ENCODE peak calls at places on chromosomes 5 and 9, in four cellular contexts. U is HL-60, B is AG04450, F is colonic mucosa. Y is an unnamed sample.

GRCh38 chr9:130522233-130522808 is 57.1 kb upstream of the FUBP3 start:
- DNase-seq in U (no peak), B (no peak), F (no peak), Y (no peak)

GRCh38 chr9:115636596-115636995 is 517.0 kb upstream of the PAPPA start:
- DNase-seq in U (no peak), B (no peak), F (no peak), Y (no peak)

GRCh38 chr9:123360161-123361085 is 4.4 kb downstream of the CRB2 start:
- DNase-seq in U (no peak), B (no peak), F (peak; percentile 95), Y (no peak)

GRCh38 chr9:134176599-134176968 is 12.2 kb upstream of the RNU6ATAC start:
- DNase-seq in U (no peak), B (no peak), F (no peak), Y (no peak)

GRCh38 chr5:73445708-73446630 is 2.6 kb downstream of the FOXD1 start:
- DNase-seq in U (no peak), B (no peak), F (no peak), Y (no peak)

GRCh38 chr9:133362359-133363044 is 6.2 kb downstream of the SURF2 start:
- DNase-seq in U (no peak), B (no peak), F (no peak), Y (no peak)

GRCh38 chr9:21591221-21592062 is 109.3 kb upstream of the IFNE start:
- DNase-seq in U (peak; percentile 13), B (peak; percentile 91), F (no peak), Y (peak; percentile 26)

GRCh38 chr9:4301971-4302427 is 2.1 kb upstream of the GLIS3 start:
- DNase-seq in U (no peak), B (peak; percentile 81), F (peak; percentile 24), Y (no peak)

GRCh38 chr5:178086266-178086665 is 27.1 kb upstream of the N4BP3 start:
- DNase-seq in U (no peak), B (no peak), F (no peak), Y (no peak)

GRCh38 chr9:89356782-89357181 is 38.5 kb downstream of the SECISBP2 start:
- DNase-seq in U (no peak), B (no peak), F (no peak), Y (no peak)

GRCh38 chr9:90854637-90855036 is 53.0 kb downstream of the SYK start:
- DNase-seq in U (no peak), B (no peak), F (no peak), Y (no peak)

GRCh38 chr5:82163459-82164108 is 114.6 kb downstream of the RPS23 start:
- DNase-seq in U (no peak), B (no peak), F (no peak), Y (no peak)

GRCh38 chr9:125142560-125143376 is 560 bp downstream of the SCAI start:
- DNase-seq in U (no peak), B (no peak), F (peak; percentile 28), Y (no peak)

GRCh38 chr5:63094730-63095129 is 516.1 kb downstream of the LRRC70 start:
- DNase-seq in U (no peak), B (no peak), F (no peak), Y (no peak)

GRCh38 chr5:2259494-2260107 is 376.9 kb upstream of the IRX4 start:
- DNase-seq in U (no peak), B (no peak), F (no peak), Y (no peak)

GRCh38 chr5:55601209-55601618 is 66.5 kb upstream of the PLPP1 start:
- DNase-seq in U (no peak), B (no peak), F (peak; percentile 89), Y (peak; percentile 95)

GRCh38 chr9:109518621-109519335 is 20.7 kb upstream of the PTPN3 start:
- DNase-seq in U (no peak), B (no peak), F (no peak), Y (no peak)

GRCh38 chr5:168165977-168166376 is 125.5 kb upstream of the WWC1 start:
- DNase-seq in U (no peak), B (no peak), F (no peak), Y (no peak)

GRCh38 chr5:11894992-11895391 is 9.3 kb downstream of the CTNND2 start:
- DNase-seq in U (no peak), B (no peak), F (no peak), Y (no peak)

GRCh38 chr9:135910197-135910596 is 2.9 kb upstream of the CAMSAP1 start:
- DNase-seq in U (no peak), B (no peak), F (no peak), Y (no peak)

GRCh38 chr5:79436821-79437220 is 77.1 kb downstream of the HOMER1 start:
- DNase-seq in U (no peak), B (no peak), F (no peak), Y (no peak)

GRCh38 chr5:1118738-1119137 is 6.9 kb upstream of the SLC12A7 start:
- DNase-seq in U (no peak), B (no peak), F (peak; percentile 84), Y (peak; percentile 62)

GRCh38 chr5:157613385-157614245 is 38.0 kb upstream of the ADAM19 start:
- DNase-seq in U (no peak), B (no peak), F (no peak), Y (no peak)

GRCh38 chr9:93138171-93138764 is 4.2 kb upstream of the NINJ1 start:
- DNase-seq in U (no peak), B (no peak), F (no peak), Y (no peak)

GRCh38 chr9:119453980-119454379 is 84.7 kb upstream of the BRINP1 start:
- DNase-seq in U (no peak), B (no peak), F (no peak), Y (no peak)

GRCh38 chr5:110086658-110087388 is 397.1 kb downstream of the MAN2A1 start:
- DNase-seq in U (no peak), B (no peak), F (no peak), Y (peak; percentile 48)

GRCh38 chr5:103667068-103667467 is 104.5 kb upstream of the NUDT12 start:
- DNase-seq in U (no peak), B (no peak), F (no peak), Y (no peak)

GRCh38 chr5:87400305-87400899 is 12.3 kb downstream of the CCNH start:
- DNase-seq in U (no peak), B (no peak), F (no peak), Y (no peak)

GRCh38 chr5:17343675-17344074 is 126.2 kb downstream of the BASP1 start:
- DNase-seq in U (no peak), B (peak; percentile 65), F (no peak), Y (peak; percentile 9)

GRCh38 chr9:68991457-68991856 is 22.5 kb downstream of the PRKACG start:
- DNase-seq in U (no peak), B (no peak), F (no peak), Y (no peak)

GRCh38 chr5:147712024-147712423 is 70.5 kb downstream of the JAKMIP2 start:
- DNase-seq in U (no peak), B (no peak), F (peak; percentile 30), Y (no peak)

GRCh38 chr5:133753856-133754255 is 141.5 kb upstream of the FSTL4 start:
- DNase-seq in U (no peak), B (no peak), F (no peak), Y (peak; percentile 20)

GRCh38 chr5:7393921-7394799 is 1.8 kb upstream of the ADCY2 start:
- DNase-seq in U (no peak), B (no peak), F (no peak), Y (no peak)

GRCh38 chr5:32027093-32027716 is 146.9 kb downstream of the GOLPH3 start:
- DNase-seq in U (no peak), B (no peak), F (no peak), Y (no peak)

GRCh38 chr9:136353088-136353487 is 10.5 kb downstream of the DNLZ start:
- DNase-seq in U (no peak), B (no peak), F (no peak), Y (no peak)

GRCh38 chr5:94094793-94095441 is 353.5 kb upstream of the POU5F2 start:
- DNase-seq in U (no peak), B (no peak), F (no peak), Y (no peak)

GRCh38 chr5:33828611-33829286 is 63.0 kb downstream of the ADAMTS12 start:
- DNase-seq in U (no peak), B (no peak), F (no peak), Y (no peak)

GRCh38 chr5:40318378-40318777 is 361.3 kb upstream of the PTGER4 start:
- DNase-seq in U (no peak), B (no peak), F (no peak), Y (no peak)

GRCh38 chr5:146466521-146467349 is 19.6 kb downstream of the TCERG1 start:
- DNase-seq in U (no peak), B (no peak), F (no peak), Y (no peak)

GRCh38 chr9:94554078-94554438 is 825 bp upstream of the PCAT7 start:
- DNase-seq in U (no peak), B (no peak), F (peak; percentile 72), Y (no peak)

GRCh38 chr9:94553029-94553938 is 1.6 kb upstream of the PCAT7 start:
- DNase-seq in U (no peak), B (no peak), F (peak; percentile 73), Y (no peak)

GRCh38 chr9:94560237-94560636 is 5.4 kb downstream of the PCAT7 start:
- DNase-seq in U (no peak), B (no peak), F (no peak), Y (no peak)

DNA sequence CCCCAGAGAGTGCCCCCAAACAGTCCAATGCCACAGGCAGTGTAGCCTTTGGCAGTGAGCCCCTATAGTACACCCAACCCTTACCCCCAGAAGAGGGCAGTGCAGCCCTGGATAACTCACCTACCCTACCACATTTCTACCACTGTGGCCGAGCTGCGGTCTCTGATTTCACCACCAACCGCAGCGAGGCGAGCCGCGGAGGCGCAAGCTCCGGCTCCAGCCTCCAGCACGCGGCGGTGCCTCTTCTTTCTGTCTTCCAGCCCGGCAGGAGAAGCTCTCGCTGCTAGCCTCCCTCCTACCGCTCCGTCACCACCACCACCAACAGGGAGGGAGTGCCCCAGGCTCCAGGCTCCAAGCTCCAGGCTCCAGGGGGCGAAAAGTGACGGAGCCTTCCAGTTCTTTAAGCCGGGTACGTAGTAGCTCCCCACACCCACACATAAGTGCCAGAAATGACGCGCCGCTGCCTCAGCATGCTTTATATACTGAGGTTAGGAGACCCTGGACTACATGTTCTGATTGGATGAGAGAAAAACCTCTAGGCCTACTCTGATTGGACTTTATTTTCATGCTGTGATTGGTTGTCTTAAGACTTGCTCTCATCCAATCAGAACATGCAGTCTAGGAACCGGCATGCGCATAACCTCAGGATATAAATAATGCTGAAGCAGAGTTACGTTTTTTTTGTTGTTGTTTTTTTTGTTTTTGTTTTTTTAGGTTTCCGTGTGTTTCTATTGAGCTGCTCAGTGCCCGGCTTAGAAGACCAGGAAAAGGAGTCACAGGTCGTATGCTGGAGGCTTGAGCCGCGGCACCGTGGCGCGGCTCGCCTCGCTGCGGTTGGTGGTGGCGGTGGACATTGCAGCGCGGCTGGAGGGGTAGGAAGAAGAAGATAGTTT is at the start of gene PCAT7:
- DNase-seq in U (peak; percentile 65), B (no peak), F (peak; percentile 85), Y (peak; percentile 36)
- TF ChIP-seq CTCF in U (peak; percentile 65), B (no peak), F (peak; percentile 42), Y (peak; percentile 61)

GRCh38 chr9:122106576-122106975 is 13.5 kb upstream of the TTLL11 start:
- DNase-seq in U (no peak), B (no peak), F (no peak), Y (no peak)
- H3K27ac ChIP-seq in U (no peak overlapping the region), B (no peak overlapping the region), F (no peak overlapping the region), Y (no peak overlapping the region)

GRCh38 chr5:65102826-65103673 is 334.3 kb downstream of the CWC27 start:
- DNase-seq in U (no peak), B (no peak), F (peak; percentile 57), Y (peak; percentile 49)
- TF ChIP-seq CTCF in U (no peak), B (no peak), F (no peak), Y (peak; percentile 23)

GRCh38 chr5:140126315-140127012 is 727 bp downstream of the IGIP start:
- DNase-seq in U (no peak), B (no peak), F (no peak), Y (no peak)
- H3K27ac ChIP-seq in U (no peak overlapping the region), B (no peak overlapping the region), F (no peak overlapping the region), Y (no peak overlapping the region)

GRCh38 chr9:34562136-34562745 is 27.3 kb downstream of the CNTFR start:
- DNase-seq in U (no peak), B (no peak), F (peak; percentile 50), Y (no peak)
- TF ChIP-seq CTCF in U (peak; percentile 71), B (peak; percentile 54), F (peak; percentile 50), Y (no peak)